ENCODE peak calls at places on chromosomes 4 and X, in seven cellular contexts. One of them, this sample, is unnamed.

GRCh38 chrX:12497832-12498591 is 293.2 kb upstream of the PRPS2 start:
- DNase-seq in psoas muscle: no peak
- DNase-seq in MM.1S: no peak
- DNase-seq in ovary: no peak
- DNase-seq in body of pancreas: no peak
- DNase-seq in iPS DF 6.9: peak; percentile 11
- DNase-seq in hepatocyte: peak; percentile 19
- DNase-seq in this sample: no peak

GRCh38 chr4:172758586-172759340 is 409.8 kb upstream of the GALNT7 start:
- DNase-seq in body of pancreas: no peak
- DNase-seq in ovary: no peak
- DNase-seq in hepatocyte: no peak
- DNase-seq in psoas muscle: no peak
- DNase-seq in MM.1S: no peak
- DNase-seq in iPS DF 6.9: no peak
- DNase-seq in this sample: no peak

GRCh38 chrX:39755152-39756032 is 342.4 kb downstream of the BCOR start:
- DNase-seq in MM.1S: no peak
- DNase-seq in hepatocyte: peak; percentile 96
- DNase-seq in ovary: peak; percentile 75
- DNase-seq in body of pancreas: peak; percentile 91
- DNase-seq in psoas muscle: peak; percentile 88
- DNase-seq in iPS DF 6.9: no peak
- DNase-seq in this sample: no peak

GRCh38 chr4:67746797-67747495 is 7.2 kb downstream of the GNRHR start:
- DNase-seq in psoas muscle: no peak
- DNase-seq in body of pancreas: no peak
- DNase-seq in MM.1S: peak; percentile 48
- DNase-seq in iPS DF 6.9: no peak
- DNase-seq in ovary: no peak
- DNase-seq in hepatocyte: peak; percentile 52
- DNase-seq in this sample: no peak

GRCh38 chr4:120842046-120842445 is 80.5 kb downstream of the PRDM5 start:
- DNase-seq in hepatocyte: no peak
- DNase-seq in body of pancreas: no peak
- DNase-seq in iPS DF 6.9: no peak
- DNase-seq in psoas muscle: no peak
- DNase-seq in ovary: no peak
- DNase-seq in MM.1S: no peak
- DNase-seq in this sample: no peak

GRCh38 chr4:8077181-8078108 is 81.2 kb downstream of the ABLIM2 start:
- DNase-seq in psoas muscle: peak; percentile 65
- DNase-seq in iPS DF 6.9: no peak
- DNase-seq in ovary: no peak
- DNase-seq in hepatocyte: no peak
- DNase-seq in MM.1S: no peak
- DNase-seq in body of pancreas: no peak
- DNase-seq in this sample: no peak

GRCh38 chr4:10354746-10355145 is 102.5 kb downstream of the ZNF518B start:
- DNase-seq in body of pancreas: no peak
- DNase-seq in MM.1S: no peak
- DNase-seq in hepatocyte: no peak
- DNase-seq in psoas muscle: no peak
- DNase-seq in ovary: no peak
- DNase-seq in iPS DF 6.9: no peak
- DNase-seq in this sample: no peak

GRCh38 chrX:51894697-51895336 is 1.4 kb downstream of the MAGED1 start:
- DNase-seq in hepatocyte: peak; percentile 18
- DNase-seq in iPS DF 6.9: no peak
- DNase-seq in ovary: peak; percentile 20
- DNase-seq in psoas muscle: peak; percentile 55
- DNase-seq in body of pancreas: peak; percentile 65
- DNase-seq in MM.1S: peak; percentile 7
- DNase-seq in this sample: no peak

GRCh38 chr4:87497141-87497540 is 32.0 kb downstream of the SPARCL1 start:
- DNase-seq in MM.1S: no peak
- DNase-seq in hepatocyte: no peak
- DNase-seq in ovary: no peak
- DNase-seq in body of pancreas: no peak
- DNase-seq in psoas muscle: no peak
- DNase-seq in iPS DF 6.9: no peak
- DNase-seq in this sample: no peak

GRCh38 chr4:2104556-2105345 is 45.6 kb downstream of the NAT8L start:
- DNase-seq in hepatocyte: no peak
- DNase-seq in iPS DF 6.9: no peak
- DNase-seq in psoas muscle: no peak
- DNase-seq in MM.1S: no peak
- DNase-seq in body of pancreas: no peak
- DNase-seq in ovary: no peak
- DNase-seq in this sample: no peak

GRCh38 chr4:137998666-137999429 is 243.3 kb downstream of the SLC7A11 start:
- DNase-seq in ovary: no peak
- DNase-seq in hepatocyte: no peak
- DNase-seq in psoas muscle: no peak
- DNase-seq in iPS DF 6.9: no peak
- DNase-seq in MM.1S: no peak
- DNase-seq in body of pancreas: no peak
- DNase-seq in this sample: no peak

GRCh38 chr4:24564488-24564887 is 19.9 kb downstream of the DHX15 start:
- DNase-seq in iPS DF 6.9: no peak
- DNase-seq in hepatocyte: no peak
- DNase-seq in MM.1S: no peak
- DNase-seq in body of pancreas: no peak
- DNase-seq in psoas muscle: no peak
- DNase-seq in ovary: no peak
- DNase-seq in this sample: no peak

GRCh38 chr4:15717126-15717525 is 14.3 kb downstream of the BST1 start:
- DNase-seq in ovary: no peak
- DNase-seq in MM.1S: no peak
- DNase-seq in psoas muscle: no peak
- DNase-seq in iPS DF 6.9: no peak
- DNase-seq in hepatocyte: no peak
- DNase-seq in body of pancreas: no peak
- DNase-seq in this sample: no peak

GRCh38 chrX:95539041-95539440 is 1145.6 kb upstream of the DIAPH2 start:
- DNase-seq in psoas muscle: no peak
- DNase-seq in MM.1S: no peak
- DNase-seq in body of pancreas: no peak
- DNase-seq in iPS DF 6.9: no peak
- DNase-seq in hepatocyte: peak; percentile 13
- DNase-seq in ovary: no peak
- DNase-seq in this sample: no peak

GRCh38 chr4:140150886-140151699 is 2.9 kb downstream of the MAML3 start:
- DNase-seq in iPS DF 6.9: peak; percentile 66
- DNase-seq in hepatocyte: peak; percentile 93
- DNase-seq in MM.1S: peak; percentile 90
- DNase-seq in ovary: peak; percentile 93
- DNase-seq in psoas muscle: peak; percentile 92
- DNase-seq in body of pancreas: peak; percentile 89
- DNase-seq in this sample: no peak

GRCh38 chr4:169079942-169080827 is 70.1 kb upstream of the CBR4 start:
- DNase-seq in ovary: peak; percentile 55
- DNase-seq in iPS DF 6.9: no peak
- DNase-seq in body of pancreas: no peak
- DNase-seq in MM.1S: no peak
- DNase-seq in hepatocyte: peak; percentile 86
- DNase-seq in psoas muscle: peak; percentile 72
- DNase-seq in this sample: peak; percentile 26

GRCh38 chr4:87326460-87326859 is 3.8 kb upstream of the HSD17B13 start:
- DNase-seq in ovary: no peak
- DNase-seq in body of pancreas: no peak
- DNase-seq in MM.1S: no peak
- DNase-seq in iPS DF 6.9: no peak
- DNase-seq in hepatocyte: no peak
- DNase-seq in psoas muscle: no peak
- DNase-seq in this sample: no peak

GRCh38 chrX:31743004-31743403 is 671.2 kb upstream of the FTHL17 start:
- DNase-seq in body of pancreas: no peak
- DNase-seq in ovary: no peak
- DNase-seq in iPS DF 6.9: no peak
- DNase-seq in MM.1S: peak; percentile 70
- DNase-seq in psoas muscle: no peak
- DNase-seq in hepatocyte: no peak
- DNase-seq in this sample: no peak

GRCh38 chr4:185811509-185812364 is at the start of gene SORBS2:
- DNase-seq in psoas muscle: no peak
- DNase-seq in iPS DF 6.9: no peak
- DNase-seq in MM.1S: peak; percentile 50
- DNase-seq in hepatocyte: peak; percentile 75
- DNase-seq in ovary: peak; percentile 23
- DNase-seq in body of pancreas: peak; percentile 80
- DNase-seq in this sample: no peak

GRCh38 chr4:140353836-140354235 is 19.6 kb upstream of the SCOC start:
- DNase-seq in ovary: no peak
- DNase-seq in iPS DF 6.9: no peak
- DNase-seq in MM.1S: no peak
- DNase-seq in hepatocyte: no peak
- DNase-seq in psoas muscle: no peak
- DNase-seq in body of pancreas: no peak
- DNase-seq in this sample: no peak

GRCh38 chr4:54050214-54050904 is 14.0 kb downstream of the CHIC2 start:
- DNase-seq in MM.1S: no peak
- DNase-seq in iPS DF 6.9: no peak
- DNase-seq in psoas muscle: no peak
- DNase-seq in ovary: no peak
- DNase-seq in hepatocyte: no peak
- DNase-seq in body of pancreas: no peak
- DNase-seq in this sample: no peak

GRCh38 chrX:21958888-21959287 is 18.4 kb downstream of the SMS start:
- DNase-seq in psoas muscle: no peak
- DNase-seq in hepatocyte: no peak
- DNase-seq in body of pancreas: no peak
- DNase-seq in iPS DF 6.9: no peak
- DNase-seq in MM.1S: no peak
- DNase-seq in ovary: no peak
- DNase-seq in this sample: no peak
- H3K27ac ChIP-seq in psoas muscle: no peak overlapping the region
- H3K27ac ChIP-seq in hepatocyte: no peak overlapping the region
- H3K27ac ChIP-seq in body of pancreas: no peak overlapping the region
- H3K27ac ChIP-seq in iPS DF 6.9: no peak overlapping the region
- H3K27ac ChIP-seq in MM.1S: no peak overlapping the region
- H3K27ac ChIP-seq in ovary: no peak overlapping the region
- H3K27ac ChIP-seq in this sample: no peak overlapping the region

GRCh38 chr4:37758226-37758625 is 68.3 kb upstream of the PGM2 start:
- DNase-seq in iPS DF 6.9: no peak
- DNase-seq in MM.1S: no peak
- DNase-seq in ovary: peak; percentile 47
- DNase-seq in body of pancreas: peak; percentile 35
- DNase-seq in psoas muscle: no peak
- DNase-seq in hepatocyte: peak; percentile 35
- DNase-seq in this sample: no peak
- H3K27ac ChIP-seq in iPS DF 6.9: no peak overlapping the region
- H3K27ac ChIP-seq in MM.1S: no peak overlapping the region
- H3K27ac ChIP-seq in ovary: no peak overlapping the region
- H3K27ac ChIP-seq in body of pancreas: no peak overlapping the region
- H3K27ac ChIP-seq in psoas muscle: no peak overlapping the region
- H3K27ac ChIP-seq in hepatocyte: no peak overlapping the region
- H3K27ac ChIP-seq in this sample: no peak overlapping the region

GRCh38 chrX:97525981-97526380 is 642.3 kb downstream of the RPA4 start:
- DNase-seq in MM.1S: no peak
- DNase-seq in body of pancreas: no peak
- DNase-seq in hepatocyte: no peak
- DNase-seq in psoas muscle: no peak
- DNase-seq in iPS DF 6.9: no peak
- DNase-seq in ovary: no peak
- DNase-seq in this sample: no peak

GRCh38 chrX:97529801-97530200 is 646.1 kb downstream of the RPA4 start:
- DNase-seq in body of pancreas: no peak
- DNase-seq in hepatocyte: peak; percentile 6
- DNase-seq in iPS DF 6.9: no peak
- DNase-seq in ovary: no peak
- DNase-seq in psoas muscle: no peak
- DNase-seq in MM.1S: no peak
- DNase-seq in this sample: no peak

GRCh38 chrX:97527725-97528124 is 644.0 kb downstream of the RPA4 start:
- DNase-seq in hepatocyte: no peak
- DNase-seq in MM.1S: no peak
- DNase-seq in body of pancreas: no peak
- DNase-seq in ovary: no peak
- DNase-seq in psoas muscle: no peak
- DNase-seq in iPS DF 6.9: no peak
- DNase-seq in this sample: no peak

DNA sequence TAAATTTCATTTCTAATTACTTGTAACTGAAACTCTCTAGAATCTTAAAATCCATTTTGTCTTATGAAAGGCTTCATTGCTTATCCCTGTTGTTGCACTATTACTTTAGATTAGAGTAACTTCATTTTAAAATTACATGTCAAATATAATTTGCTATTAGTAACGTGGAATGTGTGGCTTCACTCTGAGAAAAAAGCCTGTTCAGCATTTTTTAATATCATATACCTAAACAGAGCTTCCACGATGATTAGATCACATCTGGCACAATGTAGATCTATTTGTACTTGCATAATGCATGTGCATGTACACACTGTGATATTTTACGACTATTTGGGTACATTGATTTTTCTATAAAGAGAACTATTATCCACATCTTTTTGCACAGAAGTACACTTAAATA is 648.1 kb downstream of the RPA4 start:
- DNase-seq in ovary: no peak
- DNase-seq in iPS DF 6.9: no peak
- DNase-seq in MM.1S: no peak
- DNase-seq in body of pancreas: no peak
- DNase-seq in hepatocyte: no peak
- DNase-seq in psoas muscle: no peak
- DNase-seq in this sample: no peak
- H3K27ac ChIP-seq in ovary: no peak overlapping the region
- H3K27ac ChIP-seq in iPS DF 6.9: no peak overlapping the region
- H3K27ac ChIP-seq in MM.1S: no peak overlapping the region
- H3K27ac ChIP-seq in body of pancreas: no peak overlapping the region
- H3K27ac ChIP-seq in hepatocyte: no peak overlapping the region
- H3K27ac ChIP-seq in psoas muscle: no peak overlapping the region
- H3K27ac ChIP-seq in this sample: no peak overlapping the region

GRCh38 chr4:26171953-26172352 is 148.9 kb upstream of the RBPJ start:
- DNase-seq in MM.1S: no peak
- DNase-seq in body of pancreas: no peak
- DNase-seq in iPS DF 6.9: no peak
- DNase-seq in hepatocyte: peak; percentile 62
- DNase-seq in psoas muscle: no peak
- DNase-seq in ovary: no peak
- DNase-seq in this sample: no peak
- H3K27ac ChIP-seq in MM.1S: no peak overlapping the region
- H3K27ac ChIP-seq in body of pancreas: no peak overlapping the region
- H3K27ac ChIP-seq in iPS DF 6.9: no peak overlapping the region
- H3K27ac ChIP-seq in hepatocyte: peak overlapping the region; percentile 13
- H3K27ac ChIP-seq in psoas muscle: no peak overlapping the region
- H3K27ac ChIP-seq in ovary: no peak overlapping the region
- H3K27ac ChIP-seq in this sample: no peak overlapping the region

GRCh38 chr4:156784970-156785369 is 186.6 kb downstream of the PDGFC start:
- DNase-seq in ovary: no peak
- DNase-seq in MM.1S: no peak
- DNase-seq in body of pancreas: no peak
- DNase-seq in hepatocyte: no peak
- DNase-seq in psoas muscle: no peak
- DNase-seq in iPS DF 6.9: no peak
- DNase-seq in this sample: no peak
- H3K27ac ChIP-seq in ovary: no peak overlapping the region
- H3K27ac ChIP-seq in MM.1S: no peak overlapping the region
- H3K27ac ChIP-seq in body of pancreas: no peak overlapping the region
- H3K27ac ChIP-seq in hepatocyte: no peak overlapping the region
- H3K27ac ChIP-seq in psoas muscle: no peak overlapping the region
- H3K27ac ChIP-seq in iPS DF 6.9: no peak overlapping the region
- H3K27ac ChIP-seq in this sample: no peak overlapping the region